ENCODE peak calls at places on chromosome 22, in four cellular contexts. C is HT1080; Y is PC-9; S is activated naive CD4-positive, alpha-beta T cell treated with anti-CD3 and anti-CD28 coated beads, Interleukin-2, amount 10 ng/mL, durations not matched to agents 7 days and 5 days. P is an unnamed sample.

GRCh38 chr22:38981659-38982007 is 514 bp upstream of the APOBEC3B start:
- DNase-seq in C (no peak), Y (no peak), S (no peak), P (no peak)

GRCh38 chr22:37282385-37282677 is at the start of gene CYTH4:
- DNase-seq in C (peak; percentile 32), Y (no peak), S (peak; percentile 85), P (peak; percentile 86)

GRCh38 chr22:23245045-23245798 is 64.9 kb downstream of the BCR start:
- DNase-seq in C (peak; percentile 79), Y (no peak), S (no peak), P (no peak)

GRCh38 chr22:31618057-31618456 is 44.0 kb downstream of the PISD start:
- DNase-seq in C (no peak), Y (no peak), S (no peak), P (no peak)

GRCh38 chr22:44755000-44755399 is 2.6 kb downstream of the ARHGAP8 start:
- DNase-seq in C (no peak), Y (no peak), S (no peak), P (no peak)

GRCh38 chr22:39984006-39984405 is 10.7 kb upstream of the FAM83F start:
- DNase-seq in C (no peak), Y (no peak), S (no peak), P (no peak)

GRCh38 chr22:42367980-42368378 is 64.2 kb downstream of the NFAM1 start:
- DNase-seq in C (no peak), Y (no peak), S (no peak), P (no peak)

GRCh38 chr22:49632199-49633009 is 195.3 kb downstream of the BRD1 start:
- DNase-seq in C (no peak), Y (no peak), S (no peak), P (peak; percentile 30)

GRCh38 chr22:22887621-22888503 is at the start of gene IGLL5:
- DNase-seq in C (no peak), Y (no peak), S (no peak), P (no peak)

GRCh38 chr22:25120093-25120561 is 79.5 kb upstream of the CRYBB3 start:
- DNase-seq in C (peak; percentile 68), Y (peak; percentile 89), S (no peak), P (no peak)

GRCh38 chr22:32587449-32587848 is 112.8 kb downstream of the FBXO7 start:
- DNase-seq in C (no peak), Y (no peak), S (no peak), P (no peak)